ENCODE peak calls at places on chromosome 11, in four cellular contexts. Q is activated CD4-positive, alpha-beta T cell treated with anti-CD3 and anti-CD28 coated beads, Interleukin-2, amount 10 ng/mL, durations not matched to agents 7 days and 5 days; A is non-pigmented ciliary epithelial cell; H is Calu3. R is an unnamed sample.

GRCh38 chr11:16912607-16913006 is 101.6 kb downstream of the PLEKHA7 start:
- DNase-seq in Q (no peak), A (no peak), H (peak; percentile 31), R (no peak)

GRCh38 chr11:108253176-108253575 is 30.3 kb downstream of the ATM start:
- DNase-seq in Q (no peak), A (no peak), H (no peak), R (no peak)

GRCh38 chr11:72969894-72970335 is 155.7 kb downstream of the ATG16L2 start:
- DNase-seq in Q (peak; percentile 8), A (peak; percentile 80), H (no peak), R (no peak)

GRCh38 chr11:82995754-82996398 is 75.8 kb downstream of the RAB30 start:
- DNase-seq in Q (no peak), A (no peak), H (no peak), R (no peak)

GRCh38 chr11:87298155-87298554 is 260.4 kb downstream of the TMEM135 start:
- DNase-seq in Q (no peak), A (no peak), H (no peak), R (no peak)

GRCh38 chr11:116946414-116946813 is 109.0 kb upstream of the APOA1 start:
- DNase-seq in Q (no peak), A (no peak), H (no peak), R (no peak)

GRCh38 chr11:94785509-94785908 is 17.4 kb downstream of the AMOTL1 start:
- DNase-seq in Q (no peak), A (no peak), H (no peak), R (no peak)

GRCh38 chr11:19673924-19674390 is 38.7 kb upstream of the NAV2 start:
- DNase-seq in Q (no peak), A (no peak), H (no peak), R (no peak)

GRCh38 chr11:96215094-96215782 is 127.8 kb downstream of the MAML2 start:
- DNase-seq in Q (peak; percentile 37), A (no peak), H (no peak), R (no peak)

GRCh38 chr11:28858076-28858475 is 749.9 kb downstream of the METTL15 start:
- DNase-seq in Q (no peak), A (no peak), H (no peak), R (no peak)

GRCh38 chr11:86499723-86500129 is 125.0 kb downstream of the CCDC81 start:
- DNase-seq in Q (no peak), A (no peak), H (no peak), R (no peak)

GRCh38 chr11:2898366-2899079 is 12.9 kb upstream of the CDKN1C start:
- DNase-seq in Q (peak; percentile 65), A (peak; percentile 69), H (peak; percentile 73), R (no peak)

GRCh38 chr11:60792521-60792920 is 7.4 kb downstream of the MS4A10 start:
- DNase-seq in Q (no peak), A (no peak), H (no peak), R (no peak)

GRCh38 chr11:4125141-4125540 is 30.5 kb downstream of the RRM1 start:
- DNase-seq in Q (no peak), A (peak; percentile 8), H (no peak), R (peak; percentile 15)

R was measured in keratinocyte.